ENCODE peak calls at places on chromosome 9, in eight cellular contexts. P, J, G, E, O, C, A and I are unnamed samples.

GRCh38 chr9:91426123-91426745 is 2.6 kb upstream of the NFIL3 start:
- DNase-seq in C (peak), A (peak), P (no peak), J (no peak), O (no peak), E (peak), G (peak), I (no peak)

GRCh38 chr9:5900622-5901021 is 9.9 kb downstream of the MLANA start:
- DNase-seq in O (no peak), P (no peak), C (no peak), E (no peak), J (no peak), G (no peak), A (no peak), I (no peak)

GRCh38 chr9:114382951-114383865 is 4.6 kb downstream of the AKNA start:
- DNase-seq in C (peak), G (no peak), E (no peak), O (peak), J (no peak), P (no peak), A (peak), I (peak)

GRCh38 chr9:20664501-20664900 is 19.6 kb upstream of the FOCAD start:
- DNase-seq in E (no peak), G (no peak), A (no peak), C (no peak), O (no peak), P (no peak), J (no peak), I (no peak)

GRCh38 chr9:15735083-15735974 is 182.5 kb downstream of the CCDC171 start:
- DNase-seq in E (no peak), O (no peak), A (no peak), G (peak), P (no peak), J (no peak), C (peak), I (no peak)

GRCh38 chr9:74528207-74528606 is 31.1 kb downstream of the RORB start:
- DNase-seq in C (no peak), O (no peak), J (no peak), A (no peak), P (no peak), G (no peak), E (no peak), I (no peak)

GRCh38 chr9:91896096-91896495 is 53.9 kb downstream of the ROR2 start:
- DNase-seq in G (no peak), P (peak), J (no peak), E (no peak), A (no peak), C (no peak), O (no peak), I (no peak)

GRCh38 chr9:21060919-21061561 is 16.7 kb downstream of the IFNB1 start:
- DNase-seq in E (no peak), P (no peak), O (no peak), G (no peak), C (peak), A (peak), J (no peak), I (no peak)

GRCh38 chr9:20087481-20087880 is 298.6 kb upstream of the SLC24A2 start:
- DNase-seq in J (no peak), C (peak), P (no peak), O (no peak), G (no peak), A (no peak), E (no peak), I (no peak)

GRCh38 chr9:120368799-120369198 is 211.2 kb downstream of the CDK5RAP2 start:
- DNase-seq in O (no peak), G (no peak), A (no peak), C (no peak), P (no peak), E (no peak), J (no peak), I (no peak)

GRCh38 chr9:111094433-111095421 is 56.5 kb upstream of the LPAR1 start:
- DNase-seq in J (no peak), A (peak), C (peak), E (no peak), O (no peak), P (peak), G (no peak), I (no peak)

GRCh38 chr9:114033397-114034103 is 44.5 kb downstream of the AMBP start:
- DNase-seq in E (no peak), C (no peak), A (peak), P (no peak), O (peak), G (peak), J (peak), I (peak)

GRCh38 chr9:113646491-113646890 is 183.0 kb downstream of the RGS3 start:
- DNase-seq in C (no peak), J (no peak), E (no peak), G (no peak), O (no peak), P (no peak), A (no peak), I (no peak)

GRCh38 chr9:26112724-26113123 is 434.5 kb upstream of the TUSC1 start:
- DNase-seq in J (no peak), A (no peak), C (peak), E (no peak), P (no peak), O (no peak), G (no peak), I (no peak)

GRCh38 chr9:134063088-134063875 is 4.5 kb downstream of the BRD3 start:
- DNase-seq in A (no peak), J (no peak), E (no peak), G (no peak), O (peak), P (no peak), C (no peak), I (no peak)

GRCh38 chr9:127768666-127769065 is 9.8 kb downstream of the SH2D3C start:
- DNase-seq in E (no peak), A (no peak), G (no peak), P (no peak), C (no peak), J (no peak), O (no peak), I (no peak)

GRCh38 chr9:127769101-127769500 is 9.4 kb downstream of the SH2D3C start:
- DNase-seq in G (no peak), E (no peak), C (no peak), J (no peak), A (no peak), P (no peak), O (no peak), I (no peak)

GRCh38 chr9:127771570-127772189 is 6.8 kb downstream of the SH2D3C start:
- DNase-seq in C (no peak), E (no peak), A (no peak), P (no peak), G (no peak), O (no peak), J (no peak), I (no peak)

GRCh38 chr9:127770905-127771569 is 7.4 kb downstream of the SH2D3C start:
- DNase-seq in J (peak), P (peak), C (peak), O (peak), G (peak), E (peak), A (peak), I (peak)

DNA sequence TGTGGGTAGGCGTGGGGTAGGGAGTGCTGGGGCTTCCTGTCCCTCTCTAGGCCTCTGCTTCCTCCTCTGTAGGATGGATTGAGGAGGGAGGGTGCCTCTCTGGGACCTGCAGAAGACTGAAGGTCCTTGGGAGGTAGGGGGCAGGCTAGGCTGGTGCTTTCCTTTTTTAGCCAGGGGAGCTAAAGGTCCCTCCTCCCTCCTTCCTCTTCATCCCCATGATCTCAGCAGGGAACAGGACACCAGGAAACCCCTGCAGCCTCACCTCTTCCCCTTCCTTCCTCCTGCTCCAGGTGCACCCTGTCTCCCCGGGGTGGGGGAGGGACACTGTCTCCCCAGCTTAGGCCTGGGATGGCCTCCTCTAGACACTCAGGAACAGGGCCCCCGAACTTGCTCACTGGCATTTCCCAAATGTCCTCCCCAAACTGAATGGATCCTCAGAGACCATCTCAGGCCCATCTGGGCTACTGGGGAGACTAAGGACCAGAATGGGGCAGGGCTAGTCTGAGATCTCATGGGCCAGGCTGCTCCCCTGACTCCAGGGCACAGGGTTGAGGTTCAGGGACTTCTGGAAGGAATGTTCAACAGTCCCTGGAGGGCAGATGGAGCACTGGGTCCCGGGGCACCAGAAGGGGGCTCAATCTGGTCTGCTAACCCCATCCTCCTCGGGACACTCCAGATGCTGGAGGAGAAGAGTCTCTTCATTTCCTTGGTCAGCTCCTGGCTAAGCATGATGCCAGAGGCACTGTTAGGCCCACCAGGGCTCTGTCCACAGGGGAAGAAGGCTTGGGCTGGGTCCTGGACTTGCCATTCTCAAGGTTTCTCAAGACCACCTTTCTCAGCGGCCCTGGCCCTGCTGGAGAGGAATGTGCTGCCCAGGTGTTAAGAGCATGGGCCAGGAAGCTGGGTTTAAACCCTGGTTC is 8.2 kb downstream of the SH2D3C start:
- DNase-seq in C (no peak), G (no peak), E (no peak), O (peak), A (peak), J (no peak), P (no peak), I (peak)
- H3K4me3 ChIP-seq in C (no peak), G (peak), E (peak), O (peak), A (peak), J (no peak), P (no peak), I (peak)

GRCh38 chr9:136512651-136513066 is 29.8 kb upstream of the SEC16A start:
- DNase-seq in J (no peak), O (no peak), G (no peak), E (no peak), A (no peak), C (no peak), P (no peak), I (no peak)

GRCh38 chr9:136510561-136510960 is 27.7 kb upstream of the SEC16A start:
- DNase-seq in P (no peak), J (no peak), A (no peak), G (no peak), E (no peak), C (no peak), O (no peak), I (no peak)

GRCh38 chr9:136511144-136511669 is 28.4 kb upstream of the SEC16A start:
- DNase-seq in G (no peak), A (no peak), C (no peak), P (no peak), E (no peak), O (no peak), J (no peak), I (no peak)

GRCh38 chr9:136513191-136513590 is 30.4 kb upstream of the SEC16A start:
- DNase-seq in J (no peak), C (no peak), O (no peak), A (no peak), G (no peak), P (no peak), E (no peak), I (no peak)

GRCh38 chr9:136511670-136512592 is 29.1 kb upstream of the SEC16A start:
- DNase-seq in J (no peak), E (no peak), G (no peak), A (no peak), O (peak), C (no peak), P (peak), I (peak)
- TF ChIP-seq POLR2A in J (no peak), E (no peak), G (no peak), A (no peak), O (no peak), C (no peak), P (no peak), I (no peak)

GRCh38 chr9:131282175-131282574 is 5.9 kb upstream of the FAM78A start:
- DNase-seq in C (no peak), P (no peak), E (no peak), G (no peak), J (no peak), O (no peak), A (no peak), I (no peak)
- H3K4me3 ChIP-seq in C (no peak), P (no peak), E (no peak), G (no peak), J (no peak), O (no peak), A (no peak), I (peak)

GRCh38 chr9:129322022-129322621 is 144.1 kb upstream of the IER5L start:
- DNase-seq in E (no peak), A (no peak), P (no peak), C (no peak), J (peak), O (peak), G (no peak), I (no peak)

GRCh38 chr9:129319938-129320481 is 141.9 kb upstream of the IER5L start:
- DNase-seq in E (no peak), C (no peak), A (no peak), J (peak), G (no peak), O (peak), P (no peak), I (no peak)

GRCh38 chr9:129321511-129322021 is 143.5 kb upstream of the IER5L start:
- DNase-seq in O (peak), C (no peak), G (no peak), E (no peak), J (peak), A (no peak), P (no peak), I (peak)

GRCh38 chr9:129319076-129319937 is 141.2 kb upstream of the IER5L start:
- DNase-seq in C (no peak), G (no peak), A (no peak), J (peak), O (peak), E (no peak), P (no peak), I (no peak)

GRCh38 chr9:129320575-129321311 is 142.7 kb upstream of the IER5L start:
- DNase-seq in P (peak), A (peak), G (peak), J (peak), C (peak), O (peak), E (no peak), I (peak)
- TF ChIP-seq POLR2A in P (peak), A (peak), G (peak), J (peak), C (no peak), O (no peak), E (no peak), I (peak)

GRCh38 chr9:126607731-126608130 is 6.0 kb upstream of the LMX1B start:
- DNase-seq in O (no peak), P (no peak), E (no peak), J (no peak), A (no peak), C (no peak), G (no peak), I (no peak)
- H3K4me3 ChIP-seq in O (no peak), P (no peak), E (no peak), J (no peak), A (no peak), C (no peak), G (no peak), I (no peak)

GRCh38 chr9:13278368-13279246 is 885 bp downstream of the MPDZ start:
- DNase-seq in C (peak), P (peak), J (peak), O (peak), G (peak), E (no peak), A (no peak), I (peak)
- TF ChIP-seq POLR2A in C (peak), P (peak), J (no peak), O (no peak), G (no peak), E (no peak), A (no peak), I (peak)

GRCh38 chr9:89497978-89498844 is at the start of gene SEMA4D:
- DNase-seq in A (peak), E (peak), C (peak), G (peak), O (peak), J (peak), P (peak), I (peak)

GRCh38 chr9:89498845-89499480 is 1.1 kb upstream of the SEMA4D start:
- DNase-seq in O (no peak), E (no peak), P (no peak), A (peak), J (no peak), G (no peak), C (no peak), I (no peak)

GRCh38 chr9:89497181-89497963 is 541 bp downstream of the SEMA4D start:
- DNase-seq in G (peak), O (peak), E (no peak), P (peak), J (no peak), C (no peak), A (peak), I (no peak)

GRCh38 chr9:89495824-89496555 is 1.9 kb downstream of the SEMA4D start:
- DNase-seq in A (no peak), O (no peak), C (no peak), P (no peak), J (no peak), G (no peak), E (no peak), I (no peak)

GRCh38 chr9:89496645-89497044 is 1.3 kb downstream of the SEMA4D start:
- DNase-seq in A (no peak), J (no peak), P (peak), E (no peak), C (no peak), G (no peak), O (no peak), I (no peak)
- H3K4me3 ChIP-seq in A (peak), J (peak), P (no peak), E (peak), C (peak), G (peak), O (peak), I (no peak)